ENCODE peak calls at places on chromosomes 16 and 17, in four cellular contexts. D, U, J and V are unnamed samples.

GRCh38 chr17:79930077-79930785 is 91.0 kb upstream of the CBX4 start:
- DNase-seq in D (no peak), U (no peak), J (no peak), V (no peak)

GRCh38 chr17:4988168-4988567 is 693 bp upstream of the CAMTA2 start:
- DNase-seq in D (no peak), U (peak; percentile 41), J (no peak), V (no peak)

GRCh38 chr17:80783971-80784370 is 207.7 kb upstream of the CHMP6 start:
- DNase-seq in J (no peak), U (no peak), D (no peak), V (no peak)

GRCh38 chr17:32807577-32807976 is 69.3 kb downstream of the MYO1D start:
- DNase-seq in D (no peak), J (no peak), U (no peak), V (no peak)

GRCh38 chr17:46984892-46985291 is 5.8 kb upstream of the RPRML start:
- DNase-seq in U (peak; percentile 3), D (no peak), J (no peak), V (no peak)

GRCh38 chr16:14364386-14365199 is 265.5 kb downstream of the PARN start:
- DNase-seq in D (no peak), U (peak; percentile 91), J (peak; percentile 72), V (no peak)

GRCh38 chr17:9162275-9162985 is 141.1 kb downstream of the NTN1 start:
- DNase-seq in U (no peak), D (no peak), J (no peak), V (no peak)

GRCh38 chr17:50690887-50691549 is 16.7 kb downstream of the ANKRD40 start:
- DNase-seq in D (no peak), J (no peak), U (no peak), V (no peak)

GRCh38 chr16:24378999-24379398 is 122.9 kb downstream of the CACNG3 start:
- DNase-seq in D (no peak), J (no peak), U (no peak), V (no peak)

GRCh38 chr17:2406903-2407790 is 6.3 kb upstream of the MNT start:
- DNase-seq in U (peak; percentile 91), D (no peak), J (no peak), V (no peak)

GRCh38 chr16:64406661-64407267 is 715.1 kb downstream of the CDH11 start:
- DNase-seq in U (no peak), D (no peak), J (no peak), V (no peak)

GRCh38 chr16:3129137-3130131 is 5.4 kb upstream of the ZNF213 start:
- DNase-seq in U (peak; percentile 88), D (peak; percentile 73), J (no peak), V (peak; percentile 77)

GRCh38 chr16:24009060-24009459 is 173.3 kb downstream of the PRKCB start:
- DNase-seq in D (no peak), J (no peak), U (no peak), V (no peak)

GRCh38 chr17:77330602-77331081 is 189.9 kb downstream of the SEC14L1 start:
- DNase-seq in U (peak; percentile 59), D (no peak), J (no peak), V (peak; percentile 4)

GRCh38 chr17:7914771-7915610 is 1.1 kb downstream of the RNF227 start:
- DNase-seq in J (no peak), D (no peak), U (no peak), V (peak; percentile 59)

GRCh38 chr16:22924492-22924891 is 110.5 kb downstream of the HS3ST2 start:
- DNase-seq in D (no peak), J (no peak), U (no peak), V (no peak)

GRCh38 chr17:18009609-18010420 is 29.2 kb downstream of the ATPAF2 start:
- DNase-seq in J (no peak), U (peak; percentile 53), D (no peak), V (no peak)

GRCh38 chr16:88691129-88691813 is 5.0 kb upstream of the SNAI3 start:
- DNase-seq in J (no peak), D (no peak), U (no peak), V (no peak)
- TF ChIP-seq CTCF in J (no peak), D (no peak), U (no peak), V (no peak)

GRCh38 chr17:29686998-29687397 is 64.3 kb upstream of the CORO6 start:
- DNase-seq in U (no peak), J (no peak), D (no peak), V (no peak)

GRCh38 chr17:29677139-29677834 is 54.6 kb upstream of the CORO6 start:
- DNase-seq in J (no peak), D (no peak), U (no peak), V (no peak)

GRCh38 chr17:29683481-29683880 is 60.8 kb upstream of the CORO6 start:
- DNase-seq in U (no peak), D (no peak), J (no peak), V (no peak)

GRCh38 chr17:29682987-29683386 is 60.3 kb upstream of the CORO6 start:
- DNase-seq in J (no peak), D (no peak), U (no peak), V (no peak)

DNA sequence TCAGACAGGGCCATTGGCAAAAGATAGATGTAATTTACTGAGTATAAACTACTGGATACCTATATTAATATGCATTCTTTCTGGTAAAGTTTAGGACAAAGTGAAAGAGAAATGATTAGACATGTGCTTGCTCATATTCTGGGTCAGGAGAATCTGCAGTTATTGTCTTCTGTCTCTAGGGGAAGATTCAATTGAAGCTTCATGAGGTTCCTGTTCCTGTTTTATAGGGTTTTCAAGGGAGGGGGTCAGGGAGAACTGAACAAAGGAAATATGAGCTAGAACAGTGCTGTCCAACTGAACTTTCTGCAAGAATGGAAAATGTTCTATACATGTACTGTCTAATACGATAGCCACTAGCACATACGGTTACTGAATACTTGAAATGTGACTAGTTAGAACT is 59.3 kb upstream of the CORO6 start:
- DNase-seq in D (no peak), U (no peak), J (no peak), V (no peak)
- TF ChIP-seq CTCF in D (no peak), U (no peak), J (no peak), V (peak; percentile 56)

GRCh38 chr17:12734852-12735430 is 54.4 kb upstream of the ARHGAP44 start:
- DNase-seq in U (no peak), J (no peak), D (no peak), V (no peak)

GRCh38 chr17:12736526-12736925 is 52.8 kb upstream of the ARHGAP44 start:
- DNase-seq in J (no peak), D (no peak), U (no peak), V (no peak)

GRCh38 chr17:12737740-12738469 is 51.4 kb upstream of the ARHGAP44 start:
- DNase-seq in J (no peak), U (no peak), D (no peak), V (no peak)

GRCh38 chr17:12739500-12739899 is 49.8 kb upstream of the ARHGAP44 start:
- DNase-seq in U (no peak), J (no peak), D (no peak), V (no peak)

GRCh38 chr17:12738624-12739023 is 50.7 kb upstream of the ARHGAP44 start:
- DNase-seq in D (no peak), J (no peak), U (no peak), V (no peak)
- TF ChIP-seq CTCF in D (no peak), J (no peak), U (no peak), V (no peak)

DNA sequence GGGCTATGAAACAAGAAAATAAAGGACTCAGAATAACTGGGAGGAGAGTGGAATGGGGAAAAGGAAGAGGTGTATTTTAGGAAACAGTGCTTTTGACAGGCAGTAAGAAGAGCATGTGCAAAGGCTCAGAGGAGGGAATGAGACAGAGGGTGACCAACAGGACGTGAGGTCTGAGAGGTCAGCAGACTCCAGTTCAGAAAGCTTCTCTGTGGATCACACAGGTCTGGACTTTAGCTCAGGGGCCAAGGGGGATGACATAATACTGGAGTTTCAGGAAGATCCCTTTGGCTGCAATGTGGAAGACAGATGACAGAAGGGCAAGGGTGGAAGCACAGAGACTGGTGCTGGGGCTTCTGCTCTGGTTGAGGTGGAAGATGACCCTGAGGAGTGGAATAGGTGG is 489.9 kb upstream of the CDH5 start:
- DNase-seq in D (no peak), U (no peak), J (no peak), V (no peak)
- TF ChIP-seq CTCF in D (no peak), U (no peak), J (no peak), V (no peak)

DNA sequence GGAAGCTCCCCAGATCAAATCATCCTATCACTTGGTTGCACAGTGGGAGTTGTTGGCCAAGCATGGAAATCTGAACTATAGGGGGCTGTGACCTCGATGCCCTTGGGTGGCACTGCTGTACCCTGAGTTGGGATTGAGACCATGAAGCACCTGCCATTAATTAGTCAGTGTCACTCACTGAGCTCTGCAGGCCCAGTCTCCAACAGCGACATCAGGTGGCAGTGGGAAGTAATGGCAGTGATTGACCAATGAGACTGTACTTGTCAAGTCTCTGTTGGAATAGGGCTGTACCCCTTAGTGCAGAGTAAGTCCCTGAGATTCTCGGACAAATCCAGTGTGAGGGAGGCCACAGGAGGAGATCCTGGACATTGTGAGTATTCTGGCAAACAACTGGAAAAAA is 118.0 kb upstream of the RPL38 start:
- DNase-seq in U (no peak), D (no peak), J (no peak), V (no peak)
- TF ChIP-seq CTCF in U (no peak), D (no peak), J (no peak), V (peak; percentile 44)